ENCODE peak calls at places on chromosomes 6 and 20, in eight cellular contexts. One of them, this sample, is unnamed.

GRCh38 chr6:138337076-138337475 is 40.6 kb upstream of the SMIM28 start:
- DNase-seq in HepG2: no peak
- DNase-seq in A549: no peak
- DNase-seq in HCT116: no peak
- DNase-seq in endothelial cell of umbilical vein: no peak
- DNase-seq in H1: no peak
- DNase-seq in K562: no peak
- DNase-seq in GM12878: no peak
- DNase-seq in this sample: no peak

GRCh38 chr6:159788757-159789376 is 535 bp downstream of the TCP1 start:
- DNase-seq in HepG2: peak; percentile 47
- DNase-seq in A549: peak; percentile 16
- DNase-seq in HCT116: no peak
- DNase-seq in endothelial cell of umbilical vein: peak; percentile 44
- DNase-seq in H1: no peak
- DNase-seq in K562: peak; percentile 67
- DNase-seq in GM12878: no peak
- DNase-seq in this sample: peak; percentile 72

GRCh38 chr20:25139061-25139705 is 56.3 kb upstream of the ENTPD6 start:
- DNase-seq in HepG2: peak; percentile 84
- DNase-seq in A549: peak; percentile 51
- DNase-seq in HCT116: peak; percentile 32
- DNase-seq in endothelial cell of umbilical vein: no peak
- DNase-seq in H1: no peak
- DNase-seq in K562: peak; percentile 9
- DNase-seq in GM12878: no peak
- DNase-seq in this sample: no peak

GRCh38 chr6:7515363-7515762 is 26.1 kb upstream of the DSP start:
- DNase-seq in HepG2: no peak
- DNase-seq in A549: no peak
- DNase-seq in HCT116: no peak
- DNase-seq in endothelial cell of umbilical vein: no peak
- DNase-seq in H1: no peak
- DNase-seq in K562: no peak
- DNase-seq in GM12878: no peak
- DNase-seq in this sample: no peak

GRCh38 chr6:16651871-16652270 is 109.4 kb downstream of the ATXN1 start:
- DNase-seq in HepG2: no peak
- DNase-seq in A549: no peak
- DNase-seq in HCT116: no peak
- DNase-seq in endothelial cell of umbilical vein: no peak
- DNase-seq in H1: no peak
- DNase-seq in K562: no peak
- DNase-seq in GM12878: no peak
- DNase-seq in this sample: no peak

GRCh38 chr20:58021481-58021880 is 207.0 kb downstream of the ANKRD60 start:
- DNase-seq in HepG2: no peak
- DNase-seq in A549: peak; percentile 42
- DNase-seq in HCT116: no peak
- DNase-seq in endothelial cell of umbilical vein: no peak
- DNase-seq in H1: no peak
- DNase-seq in K562: peak; percentile 68
- DNase-seq in GM12878: no peak
- DNase-seq in this sample: peak; percentile 11

GRCh38 chr6:21033095-21033494 is 498.8 kb downstream of the CDKAL1 start:
- DNase-seq in HepG2: no peak
- DNase-seq in A549: no peak
- DNase-seq in HCT116: no peak
- DNase-seq in endothelial cell of umbilical vein: no peak
- DNase-seq in H1: no peak
- DNase-seq in K562: no peak
- DNase-seq in GM12878: no peak
- DNase-seq in this sample: no peak

GRCh38 chr6:37242429-37243052 is 15.0 kb upstream of the TBC1D22B start:
- DNase-seq in HepG2: peak; percentile 82
- DNase-seq in A549: peak; percentile 90
- DNase-seq in HCT116: peak; percentile 82
- DNase-seq in endothelial cell of umbilical vein: peak; percentile 97
- DNase-seq in H1: no peak
- DNase-seq in K562: peak; percentile 68
- DNase-seq in GM12878: no peak
- DNase-seq in this sample: no peak

GRCh38 chr20:59931511-59932312 is 1.7 kb downstream of the SYCP2 start:
- DNase-seq in HepG2: no peak
- DNase-seq in A549: no peak
- DNase-seq in HCT116: no peak
- DNase-seq in endothelial cell of umbilical vein: no peak
- DNase-seq in H1: no peak
- DNase-seq in K562: no peak
- DNase-seq in GM12878: no peak
- DNase-seq in this sample: no peak

GRCh38 chr6:109690740-109691687 is at the start of the genes AK9 and FIG4:
- DNase-seq in HepG2: peak; percentile 89
- DNase-seq in A549: peak; percentile 86
- DNase-seq in HCT116: peak; percentile 84
- DNase-seq in endothelial cell of umbilical vein: peak; percentile 95
- DNase-seq in H1: peak; percentile 84
- DNase-seq in K562: peak; percentile 95
- DNase-seq in GM12878: peak; percentile 61
- DNase-seq in this sample: peak; percentile 94
- TF ChIP-seq CTCF in HepG2: peak; percentile 75
- TF ChIP-seq CTCF in A549: no peak
- TF ChIP-seq CTCF in HCT116: no peak
- TF ChIP-seq CTCF in endothelial cell of umbilical vein: peak; percentile 10
- TF ChIP-seq CTCF in H1: peak; percentile 6
- TF ChIP-seq CTCF in K562: peak; percentile 29
- TF ChIP-seq CTCF in GM12878: peak; percentile 16
- TF ChIP-seq CTCF in this sample: peak; percentile 3

GRCh38 chr20:5950271-5951031 is at the start of the genes MCM8 and TRMT6:
- DNase-seq in HepG2: peak; percentile 99
- DNase-seq in A549: peak; percentile 98
- DNase-seq in HCT116: peak; percentile 95
- DNase-seq in endothelial cell of umbilical vein: peak; percentile 94
- DNase-seq in H1: peak; percentile 96
- DNase-seq in K562: peak; percentile 97
- DNase-seq in GM12878: peak; percentile 83
- DNase-seq in this sample: peak; percentile 99
- TF ChIP-seq POLR2A in HepG2: peak; percentile 86
- TF ChIP-seq POLR2A in A549: peak; percentile 89
- TF ChIP-seq POLR2A in HCT116: peak; percentile 50
- TF ChIP-seq POLR2A in endothelial cell of umbilical vein: peak; percentile 60
- TF ChIP-seq POLR2A in H1: peak; percentile 30
- TF ChIP-seq POLR2A in K562: peak; percentile 84
- TF ChIP-seq POLR2A in GM12878: peak; percentile 92
- TF ChIP-seq POLR2A in this sample: peak; percentile 69

GRCh38 chr6:6003334-6004146 is 3.2 kb downstream of the NRN1 start:
- DNase-seq in HepG2: no peak
- DNase-seq in A549: no peak
- DNase-seq in HCT116: no peak
- DNase-seq in endothelial cell of umbilical vein: peak; percentile 15
- DNase-seq in H1: no peak
- DNase-seq in K562: no peak
- DNase-seq in GM12878: no peak
- DNase-seq in this sample: peak; percentile 65
- TF ChIP-seq MAX in HepG2: no peak
- TF ChIP-seq MAX in A549: no peak
- TF ChIP-seq MAX in HCT116: no peak
- TF ChIP-seq MAX in endothelial cell of umbilical vein: no peak
- TF ChIP-seq MAX in H1: peak; percentile 14
- TF ChIP-seq MAX in K562: no peak
- TF ChIP-seq MAX in GM12878: no peak
- TF ChIP-seq MAX in this sample: no peak

GRCh38 chr20:4014031-4014474 is 1.3 kb downstream of the RNF24 start:
- DNase-seq in HepG2: peak; percentile 87
- DNase-seq in A549: peak; percentile 87
- DNase-seq in HCT116: peak; percentile 68
- DNase-seq in endothelial cell of umbilical vein: peak; percentile 77
- DNase-seq in H1: no peak
- DNase-seq in K562: peak; percentile 80
- DNase-seq in GM12878: no peak
- DNase-seq in this sample: peak; percentile 91
- TF ChIP-seq CTCF in HepG2: peak; percentile 93
- TF ChIP-seq CTCF in A549: peak; percentile 91
- TF ChIP-seq CTCF in HCT116: peak; percentile 86
- TF ChIP-seq CTCF in endothelial cell of umbilical vein: peak; percentile 53
- TF ChIP-seq CTCF in H1: peak; percentile 25
- TF ChIP-seq CTCF in K562: peak; percentile 65
- TF ChIP-seq CTCF in GM12878: peak; percentile 59
- TF ChIP-seq CTCF in this sample: peak; percentile 65

GRCh38 chr20:34955232-34956040 is at the start of the genes GSS and MYH7B:
- DNase-seq in HepG2: peak; percentile 98
- DNase-seq in A549: peak; percentile 97
- DNase-seq in HCT116: peak; percentile 91
- DNase-seq in endothelial cell of umbilical vein: peak; percentile 99
- DNase-seq in H1: peak; percentile 96
- DNase-seq in K562: peak; percentile 97
- DNase-seq in GM12878: peak; percentile 72
- DNase-seq in this sample: peak; percentile 99
- TF ChIP-seq POLR2A in HepG2: peak; percentile 89
- TF ChIP-seq POLR2A in A549: peak; percentile 95
- TF ChIP-seq POLR2A in HCT116: peak; percentile 88
- TF ChIP-seq POLR2A in endothelial cell of umbilical vein: peak; percentile 56
- TF ChIP-seq POLR2A in H1: peak; percentile 56
- TF ChIP-seq POLR2A in K562: peak; percentile 97
- TF ChIP-seq POLR2A in GM12878: peak; percentile 97
- TF ChIP-seq POLR2A in this sample: peak; percentile 90